ENCODE peak calls at places on chromosomes 13 and 19, in seven cellular contexts. S, F, U, V, T, Z and Y are unnamed samples.

GRCh38 chr13:110015253-110015652 is 228.9 kb upstream of the IRS2 start:
- DNase-seq in S (no peak), F (peak; percentile 38), U (no peak), V (no peak), T (no peak), Z (peak; percentile 20), Y (peak; percentile 75)

GRCh38 chr13:113178070-113178895 is 19.8 kb downstream of the PROZ start:
- DNase-seq in S (no peak), F (peak; percentile 39), U (peak; percentile 70), V (no peak), T (no peak), Z (no peak), Y (no peak)

GRCh38 chr19:5154129-5154798 is 185.4 kb downstream of the KDM4B start:
- DNase-seq in S (no peak), F (no peak), U (peak; percentile 63), V (peak; percentile 77), T (no peak), Z (no peak), Y (no peak)

GRCh38 chr13:44211286-44211685 is 162.3 kb upstream of the SERP2 start:
- DNase-seq in S (no peak), F (no peak), U (no peak), V (no peak), T (peak; percentile 44), Z (no peak), Y (no peak)

GRCh38 chr19:18771328-18772242 is 19.5 kb downstream of the COMP start:
- DNase-seq in S (no peak), F (no peak), U (no peak), V (peak; percentile 62), T (no peak), Z (no peak), Y (peak; percentile 25)

GRCh38 chr19:40265763-40266099 is 19.4 kb downstream of the AKT2 start:
- DNase-seq in S (no peak), F (no peak), U (no peak), V (no peak), T (no peak), Z (no peak), Y (no peak)

GRCh38 chr19:37999309-38000213 is 92.6 kb downstream of the SIPA1L3 start:
- DNase-seq in S (no peak), F (peak; percentile 74), U (peak; percentile 93), V (no peak), T (no peak), Z (peak; percentile 66), Y (no peak)

GRCh38 chr13:29487466-29488454 is 107.7 kb downstream of the SLC7A1 start:
- DNase-seq in S (no peak), F (no peak), U (no peak), V (no peak), T (no peak), Z (no peak), Y (no peak)

GRCh38 chr13:102400619-102401125 is 1.2 kb downstream of the FGF14 start:
- DNase-seq in S (no peak), F (peak; percentile 26), U (peak; percentile 11), V (no peak), T (peak; percentile 6), Z (peak; percentile 16), Y (no peak)

GRCh38 chr19:43469160-43469480 is 3.7 kb upstream of the LYPD3 start:
- DNase-seq in S (no peak), F (no peak), U (no peak), V (no peak), T (no peak), Z (no peak), Y (no peak)